ENCODE peak calls at places on chromosomes 13 and 19, in nine cellular contexts. T is HL-60, N is neural crest cell, K is fibroblast of mammary gland, X is osteocyte, F is hepatocyte, S is epithelial cell of esophagus, P is progenitor cell of endocrine pancreas, M is fibroblast of pulmonary artery. Y is an unnamed sample.

GRCh38 chr13:104592127-104592526 is 1525.9 kb upstream of the SLC10A2 start:
- DNase-seq in S (peak; percentile 68), F (peak; percentile 25), P (no peak), K (peak; percentile 22), X (no peak), N (no peak), T (no peak), M (peak; percentile 74), Y (peak; percentile 25)

GRCh38 chr13:114194853-114195252 is 15.8 kb downstream of the CFAP97D2 start:
- DNase-seq in P (no peak), F (no peak), S (no peak), T (no peak), M (no peak), N (no peak), X (no peak), K (no peak), Y (no peak)

GRCh38 chr13:101795460-101795859 is 343.0 kb downstream of the ITGBL1 start:
- DNase-seq in T (no peak), M (no peak), X (no peak), N (no peak), S (peak; percentile 4), F (no peak), P (no peak), K (peak; percentile 8), Y (no peak)

GRCh38 chr19:2549701-2550191 is 73.8 kb downstream of the GADD45B start:
- DNase-seq in N (no peak), S (no peak), K (peak; percentile 94), P (no peak), F (no peak), T (no peak), X (no peak), M (peak; percentile 98), Y (peak; percentile 53)

GRCh38 chr19:15247107-15248014 is 15.1 kb upstream of the EPHX3 start:
- DNase-seq in T (no peak), X (no peak), K (no peak), M (no peak), F (no peak), N (no peak), P (no peak), S (no peak), Y (no peak)

GRCh38 chr13:75704942-75705320 is 68.8 kb downstream of the LMO7 start:
- DNase-seq in F (no peak), P (no peak), N (no peak), K (peak; percentile 11), M (no peak), T (no peak), S (peak; percentile 96), X (no peak), Y (peak; percentile 69)

GRCh38 chr13:71865858-71866172 is 1.2 kb downstream of the DACH1 start:
- DNase-seq in N (no peak), X (no peak), P (peak; percentile 14), T (no peak), F (no peak), K (no peak), S (peak; percentile 7), M (no peak), Y (no peak)

GRCh38 chr13:109344552-109345157 is 441.7 kb downstream of the IRS2 start:
- DNase-seq in T (no peak), K (peak; percentile 65), M (peak; percentile 53), X (no peak), S (peak; percentile 58), P (no peak), F (no peak), N (no peak), Y (peak; percentile 9)

GRCh38 chr13:40780822-40781401 is 8.5 kb upstream of the SLC25A15 start:
- DNase-seq in N (no peak), M (peak; percentile 6), X (peak; percentile 69), S (peak; percentile 51), T (no peak), K (no peak), F (no peak), P (no peak), Y (no peak)

GRCh38 chr13:20044086-20044485 is 85.6 kb downstream of the ZMYM2 start:
- DNase-seq in P (no peak), S (no peak), T (no peak), F (no peak), K (no peak), N (no peak), M (no peak), X (no peak), Y (no peak)

GRCh38 chr19:46016426-46017094 is 6.3 kb downstream of the PGLYRP1 start:
- DNase-seq in N (peak; percentile 86), X (peak; percentile 94), P (peak; percentile 81), S (peak; percentile 83), K (peak; percentile 70), M (peak; percentile 81), T (peak; percentile 45), F (peak; percentile 94), Y (peak; percentile 82)

GRCh38 chr13:66967825-66968597 is 262.1 kb downstream of the PCDH9 start:
- DNase-seq in X (no peak), T (no peak), F (no peak), N (no peak), K (no peak), S (no peak), P (no peak), M (no peak), Y (no peak)

GRCh38 chr19:37413243-37414084 is 42.6 kb downstream of the ZNF527 start:
- DNase-seq in S (no peak), T (no peak), P (no peak), N (no peak), F (no peak), X (no peak), K (peak; percentile 7), M (peak; percentile 10), Y (peak; percentile 1)

GRCh38 chr13:105452895-105453294 is 1082.6 kb downstream of the EFNB2 start:
- DNase-seq in K (no peak), T (no peak), P (no peak), F (no peak), X (no peak), S (peak; percentile 91), M (no peak), N (no peak), Y (peak; percentile 43)

GRCh38 chr19:51799311-51799997 is 4.5 kb downstream of the FPR3 start:
- DNase-seq in M (peak; percentile 100), N (no peak), X (no peak), T (no peak), S (peak; percentile 74), P (no peak), K (peak; percentile 97), F (peak; percentile 50), Y (peak; percentile 93)

GRCh38 chr19:39539165-39539518 is 819 bp downstream of the EID2 start:
- DNase-seq in P (no peak), F (peak; percentile 28), K (peak; percentile 21), N (no peak), S (no peak), T (no peak), X (no peak), M (peak; percentile 46), Y (no peak)

GRCh38 chr13:112761701-112762689 is 72.2 kb downstream of the ATP11A start:
- DNase-seq in N (no peak), K (peak; percentile 62), P (no peak), F (peak; percentile 53), M (peak; percentile 74), X (no peak), S (no peak), T (no peak), Y (no peak)

GRCh38 chr19:11324079-11324661 is 15.3 kb downstream of the RAB3D start:
- DNase-seq in P (no peak), X (peak; percentile 93), N (no peak), T (peak; percentile 100), S (peak; percentile 94), K (peak; percentile 94), F (peak; percentile 81), M (peak; percentile 97), Y (peak; percentile 99)

GRCh38 chr19:19388568-19389555 is 16.6 kb upstream of the GATAD2A start:
- DNase-seq in S (peak; percentile 39), K (no peak), T (no peak), M (no peak), F (no peak), P (no peak), N (no peak), X (no peak), Y (no peak)

GRCh38 chr19:35123573-35123972 is 8.0 kb downstream of the FXYD3 start:
- DNase-seq in F (no peak), M (no peak), N (no peak), X (no peak), S (peak; percentile 74), P (no peak), K (no peak), T (no peak), Y (peak; percentile 96)

GRCh38 chr19:16917401-16917800 is 28.6 kb downstream of the F2RL3 start:
- DNase-seq in N (no peak), P (no peak), T (no peak), F (no peak), X (no peak), K (no peak), M (no peak), S (no peak), Y (no peak)

GRCh38 chr13:45807520-45808099 is 43.9 kb downstream of the SIAH3 start:
- DNase-seq in F (peak; percentile 56), N (peak; percentile 14), T (peak; percentile 28), M (peak; percentile 56), P (no peak), K (peak; percentile 60), X (no peak), S (peak; percentile 81), Y (peak; percentile 67)

GRCh38 chr19:49422407-49423277 is 599 bp downstream of the PTH2 start:
- DNase-seq in P (no peak), F (peak; percentile 41), N (peak; percentile 56), T (no peak), M (peak; percentile 26), X (peak; percentile 84), S (peak; percentile 57), K (peak; percentile 39), Y (no peak)
- TF ChIP-seq CTCF in P (peak; percentile 59), F (peak; percentile 33), N (peak; percentile 54), T (peak; percentile 28), M (peak; percentile 3), X (peak; percentile 55), S (no peak), K (no peak), Y (peak; percentile 13)

GRCh38 chr13:76822691-76823267 is 63.4 kb downstream of the KCTD12 start:
- DNase-seq in S (peak; percentile 61), K (peak; percentile 69), T (no peak), N (no peak), M (peak; percentile 77), X (no peak), F (no peak), P (no peak), Y (peak; percentile 51)
- TF ChIP-seq CTCF in S (peak; percentile 44), K (peak; percentile 48), T (no peak), N (no peak), M (peak; percentile 44), X (no peak), F (peak; percentile 25), P (no peak), Y (peak; percentile 37)

GRCh38 chr19:47848871-47849473 is 10.1 kb upstream of the TPRX2 start:
- DNase-seq in F (peak; percentile 51), M (peak; percentile 23), K (peak; percentile 18), S (no peak), X (no peak), N (peak; percentile 51), T (no peak), P (no peak), Y (peak; percentile 22)
- TF ChIP-seq CTCF in F (peak; percentile 58), M (peak; percentile 44), K (peak; percentile 43), S (peak; percentile 17), X (peak; percentile 52), N (peak; percentile 75), T (no peak), P (peak; percentile 69), Y (peak; percentile 31)

GRCh38 chr13:47638627-47639026 is 362.4 kb downstream of the SUCLA2 start:
- DNase-seq in P (no peak), X (no peak), K (no peak), T (no peak), M (no peak), N (no peak), F (no peak), S (no peak), Y (no peak)

GRCh38 chr13:47639716-47640447 is 361.2 kb downstream of the SUCLA2 start:
- DNase-seq in M (no peak), X (no peak), P (no peak), K (peak; percentile 35), T (no peak), S (no peak), F (no peak), N (no peak), Y (peak; percentile 11)
- TF ChIP-seq CTCF in M (no peak), X (no peak), P (no peak), K (no peak), T (no peak), S (no peak), F (no peak), N (no peak), Y (no peak)